ENCODE peak calls at places on chromosomes 4 and X, in nine cellular contexts. One of them, this sample, is unnamed.

GRCh38 chr4:166924456-166924855 is 309.8 kb downstream of the SPOCK3 start:
- DNase-seq in cardiac muscle cell: no peak
- DNase-seq in naive thymus-derived CD4-positive, alpha-beta T cell: no peak
- DNase-seq in body of pancreas: no peak
- DNase-seq in astrocyte: no peak
- DNase-seq in mesendoderm: no peak
- DNase-seq in SJCRH30: no peak
- DNase-seq in right atrium auricular region: no peak
- DNase-seq in tibial artery: no peak
- DNase-seq in this sample: no peak

GRCh38 chr4:139214039-139214534 is 37.1 kb upstream of the ELF2 start:
- DNase-seq in SJCRH30: peak; percentile 86
- DNase-seq in tibial artery: no peak
- DNase-seq in body of pancreas: peak; percentile 86
- DNase-seq in right atrium auricular region: no peak
- DNase-seq in cardiac muscle cell: peak; percentile 55
- DNase-seq in naive thymus-derived CD4-positive, alpha-beta T cell: no peak
- DNase-seq in astrocyte: no peak
- DNase-seq in mesendoderm: peak; percentile 83
- DNase-seq in this sample: peak; percentile 50

GRCh38 chr4:118288097-118288496 is 64.7 kb downstream of the PRSS12 start:
- DNase-seq in mesendoderm: no peak
- DNase-seq in cardiac muscle cell: no peak
- DNase-seq in astrocyte: no peak
- DNase-seq in SJCRH30: no peak
- DNase-seq in right atrium auricular region: no peak
- DNase-seq in body of pancreas: no peak
- DNase-seq in tibial artery: no peak
- DNase-seq in naive thymus-derived CD4-positive, alpha-beta T cell: no peak
- DNase-seq in this sample: no peak

GRCh38 chrX:131801066-131801465 is 222.0 kb upstream of the STK26 start:
- DNase-seq in mesendoderm: no peak
- DNase-seq in right atrium auricular region: no peak
- DNase-seq in astrocyte: no peak
- DNase-seq in tibial artery: no peak
- DNase-seq in cardiac muscle cell: no peak
- DNase-seq in SJCRH30: no peak
- DNase-seq in body of pancreas: no peak
- DNase-seq in naive thymus-derived CD4-positive, alpha-beta T cell: no peak
- DNase-seq in this sample: no peak

GRCh38 chr4:68011684-68012083 is 48.4 kb upstream of the TMPRSS11A start:
- DNase-seq in astrocyte: peak; percentile 33
- DNase-seq in body of pancreas: no peak
- DNase-seq in SJCRH30: no peak
- DNase-seq in cardiac muscle cell: no peak
- DNase-seq in tibial artery: no peak
- DNase-seq in mesendoderm: no peak
- DNase-seq in naive thymus-derived CD4-positive, alpha-beta T cell: no peak
- DNase-seq in right atrium auricular region: no peak
- DNase-seq in this sample: no peak

GRCh38 chrX:120402363-120402762 is 40.5 kb downstream of the ATP1B4 start:
- DNase-seq in tibial artery: no peak
- DNase-seq in body of pancreas: no peak
- DNase-seq in astrocyte: no peak
- DNase-seq in SJCRH30: no peak
- DNase-seq in cardiac muscle cell: no peak
- DNase-seq in mesendoderm: no peak
- DNase-seq in right atrium auricular region: no peak
- DNase-seq in naive thymus-derived CD4-positive, alpha-beta T cell: no peak
- DNase-seq in this sample: no peak

GRCh38 chr4:154911097-154911496 is 130.0 kb downstream of the RBM46 start:
- DNase-seq in tibial artery: no peak
- DNase-seq in cardiac muscle cell: peak; percentile 21
- DNase-seq in SJCRH30: no peak
- DNase-seq in astrocyte: no peak
- DNase-seq in mesendoderm: peak; percentile 50
- DNase-seq in naive thymus-derived CD4-positive, alpha-beta T cell: no peak
- DNase-seq in body of pancreas: no peak
- DNase-seq in right atrium auricular region: no peak
- DNase-seq in this sample: no peak

GRCh38 chr4:10085386-10085785 is 31.2 kb downstream of the WDR1 start:
- DNase-seq in right atrium auricular region: no peak
- DNase-seq in SJCRH30: no peak
- DNase-seq in naive thymus-derived CD4-positive, alpha-beta T cell: no peak
- DNase-seq in astrocyte: no peak
- DNase-seq in mesendoderm: no peak
- DNase-seq in body of pancreas: no peak
- DNase-seq in tibial artery: peak; percentile 62
- DNase-seq in cardiac muscle cell: no peak
- DNase-seq in this sample: peak; percentile 52

DNA sequence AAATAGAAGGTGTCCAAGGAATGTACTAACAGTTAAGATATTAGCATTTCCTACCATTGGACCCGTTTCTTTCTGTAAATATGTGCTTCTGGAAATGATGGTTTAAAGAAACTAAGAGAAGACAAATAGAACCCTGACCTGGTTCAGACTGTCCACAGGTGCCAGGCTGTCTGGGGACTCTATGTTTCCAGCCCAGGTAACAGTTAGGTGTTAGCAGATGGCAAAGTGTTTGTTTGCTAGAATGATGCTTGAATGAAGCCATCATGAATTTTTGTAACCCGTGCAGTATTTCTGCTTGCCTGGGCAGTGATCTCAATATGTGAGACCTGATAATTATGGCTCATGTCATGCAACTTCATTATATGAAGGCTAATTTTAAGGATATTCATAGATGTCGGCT is 87.5 kb downstream of the LRRC66 start:
- DNase-seq in mesendoderm: no peak
- DNase-seq in cardiac muscle cell: no peak
- DNase-seq in astrocyte: no peak
- DNase-seq in tibial artery: no peak
- DNase-seq in naive thymus-derived CD4-positive, alpha-beta T cell: no peak
- DNase-seq in SJCRH30: no peak
- DNase-seq in right atrium auricular region: no peak
- DNase-seq in body of pancreas: peak; percentile 16
- DNase-seq in this sample: no peak
- H3K27me3 ChIP-seq in mesendoderm: no peaks in the 10 kb centered on the region
- H3K27me3 ChIP-seq in cardiac muscle cell: no peaks in the 10 kb centered on the region
- H3K27me3 ChIP-seq in astrocyte: peaks cover 3% of the 10 kb centered on the region
- H3K27me3 ChIP-seq in tibial artery: no peaks in the 10 kb centered on the region
- H3K27me3 ChIP-seq in naive thymus-derived CD4-positive, alpha-beta T cell: no peaks in the 10 kb centered on the region
- H3K27me3 ChIP-seq in SJCRH30: peaks cover 4% of the 10 kb centered on the region
- H3K27me3 ChIP-seq in right atrium auricular region: no peaks in the 10 kb centered on the region
- H3K27me3 ChIP-seq in body of pancreas: no peaks in the 10 kb centered on the region
- H3K27me3 ChIP-seq in this sample: no peaks in the 10 kb centered on the region

GRCh38 chr4:183504930-183505555 is at the start of gene ING2:
- DNase-seq in astrocyte: peak; percentile 11
- DNase-seq in right atrium auricular region: no peak
- DNase-seq in naive thymus-derived CD4-positive, alpha-beta T cell: peak; percentile 27
- DNase-seq in tibial artery: no peak
- DNase-seq in cardiac muscle cell: peak; percentile 76
- DNase-seq in SJCRH30: peak; percentile 76
- DNase-seq in mesendoderm: peak; percentile 77
- DNase-seq in body of pancreas: no peak
- DNase-seq in this sample: no peak
- H3K4me3 ChIP-seq in astrocyte: peak within 1 kb of the TSS; percentile 77
- H3K4me3 ChIP-seq in right atrium auricular region: peak within 1 kb of the TSS; percentile 97
- H3K4me3 ChIP-seq in naive thymus-derived CD4-positive, alpha-beta T cell: peak within 1 kb of the TSS; percentile 90
- H3K4me3 ChIP-seq in tibial artery: peak within 1 kb of the TSS; percentile 92
- H3K4me3 ChIP-seq in cardiac muscle cell: peak within 1 kb of the TSS; percentile 71
- H3K4me3 ChIP-seq in SJCRH30: peak within 1 kb of the TSS; percentile 100
- H3K4me3 ChIP-seq in mesendoderm: peak within 1 kb of the TSS; percentile 91
- H3K4me3 ChIP-seq in body of pancreas: peak within 1 kb of the TSS; percentile 72
- H3K4me3 ChIP-seq in this sample: peak within 1 kb of the TSS; percentile 86

GRCh38 chr4:37661643-37662221 is 24.4 kb downstream of the RELL1 start:
- DNase-seq in SJCRH30: peak; percentile 95
- DNase-seq in mesendoderm: no peak
- DNase-seq in astrocyte: peak; percentile 70
- DNase-seq in naive thymus-derived CD4-positive, alpha-beta T cell: no peak
- DNase-seq in right atrium auricular region: no peak
- DNase-seq in cardiac muscle cell: no peak
- DNase-seq in body of pancreas: no peak
- DNase-seq in tibial artery: no peak
- DNase-seq in this sample: no peak

GRCh38 chr4:37664696-37665095 is 21.5 kb downstream of the RELL1 start:
- DNase-seq in astrocyte: no peak
- DNase-seq in mesendoderm: peak; percentile 82
- DNase-seq in right atrium auricular region: no peak
- DNase-seq in SJCRH30: no peak
- DNase-seq in naive thymus-derived CD4-positive, alpha-beta T cell: no peak
- DNase-seq in tibial artery: no peak
- DNase-seq in body of pancreas: no peak
- DNase-seq in cardiac muscle cell: peak; percentile 28
- DNase-seq in this sample: no peak

GRCh38 chr4:37662861-37663390 is 23.2 kb downstream of the RELL1 start:
- DNase-seq in cardiac muscle cell: peak; percentile 30
- DNase-seq in right atrium auricular region: no peak
- DNase-seq in astrocyte: peak; percentile 49
- DNase-seq in naive thymus-derived CD4-positive, alpha-beta T cell: no peak
- DNase-seq in body of pancreas: no peak
- DNase-seq in mesendoderm: no peak
- DNase-seq in SJCRH30: peak; percentile 72
- DNase-seq in tibial artery: no peak
- DNase-seq in this sample: no peak

GRCh38 chr4:37663552-37663951 is 22.6 kb downstream of the RELL1 start:
- DNase-seq in mesendoderm: no peak
- DNase-seq in right atrium auricular region: no peak
- DNase-seq in tibial artery: no peak
- DNase-seq in cardiac muscle cell: no peak
- DNase-seq in naive thymus-derived CD4-positive, alpha-beta T cell: no peak
- DNase-seq in astrocyte: no peak
- DNase-seq in SJCRH30: no peak
- DNase-seq in body of pancreas: no peak
- DNase-seq in this sample: no peak

GRCh38 chr4:37662306-37662705 is 23.9 kb downstream of the RELL1 start:
- DNase-seq in astrocyte: no peak
- DNase-seq in SJCRH30: peak; percentile 49
- DNase-seq in right atrium auricular region: no peak
- DNase-seq in tibial artery: no peak
- DNase-seq in body of pancreas: no peak
- DNase-seq in cardiac muscle cell: no peak
- DNase-seq in mesendoderm: no peak
- DNase-seq in naive thymus-derived CD4-positive, alpha-beta T cell: no peak
- DNase-seq in this sample: no peak
- H3K4me1 ChIP-seq in astrocyte: peaks cover 42% of the 10 kb centered on the region
- H3K4me1 ChIP-seq in SJCRH30: peaks cover 56% of the 10 kb centered on the region
- H3K4me1 ChIP-seq in right atrium auricular region: peaks cover 62% of the 10 kb centered on the region
- H3K4me1 ChIP-seq in tibial artery: peaks cover 64% of the 10 kb centered on the region
- H3K4me1 ChIP-seq in body of pancreas: peaks cover 38% of the 10 kb centered on the region
- H3K4me1 ChIP-seq in cardiac muscle cell: peaks cover 45% of the 10 kb centered on the region
- H3K4me1 ChIP-seq in mesendoderm: peaks cover 23% of the 10 kb centered on the region
- H3K4me1 ChIP-seq in naive thymus-derived CD4-positive, alpha-beta T cell: peaks cover 17% of the 10 kb centered on the region
- H3K4me1 ChIP-seq in this sample: peaks cover 8% of the 10 kb centered on the region

DNA sequence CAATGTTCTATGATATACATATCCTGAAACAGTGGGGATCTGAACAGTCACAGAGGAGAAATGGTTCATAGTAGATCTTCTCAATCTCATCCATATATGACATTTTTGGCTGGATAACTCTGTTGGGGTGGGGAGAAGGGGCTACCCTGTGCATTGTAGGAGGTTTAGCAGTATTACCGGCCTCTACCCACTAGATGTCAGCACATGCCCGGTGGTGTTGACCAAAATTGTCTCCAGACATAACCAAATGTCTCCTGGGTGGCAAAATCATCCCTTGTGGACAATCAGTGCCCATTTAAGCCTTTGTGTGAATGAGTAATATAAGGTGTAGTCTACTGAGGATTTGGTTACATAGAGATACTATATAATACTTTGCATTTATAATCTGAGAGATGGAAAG is 89.9 kb downstream of the PLS3 start:
- DNase-seq in naive thymus-derived CD4-positive, alpha-beta T cell: no peak
- DNase-seq in tibial artery: no peak
- DNase-seq in cardiac muscle cell: peak; percentile 53
- DNase-seq in astrocyte: peak; percentile 23
- DNase-seq in body of pancreas: peak; percentile 3
- DNase-seq in right atrium auricular region: no peak
- DNase-seq in SJCRH30: peak; percentile 82
- DNase-seq in mesendoderm: peak; percentile 67
- DNase-seq in this sample: no peak
- H3K27me3 ChIP-seq in naive thymus-derived CD4-positive, alpha-beta T cell: no peaks in the 10 kb centered on the region
- H3K27me3 ChIP-seq in tibial artery: no peaks in the 10 kb centered on the region
- H3K27me3 ChIP-seq in cardiac muscle cell: no peaks in the 10 kb centered on the region
- H3K27me3 ChIP-seq in astrocyte: no peaks in the 10 kb centered on the region
- H3K27me3 ChIP-seq in body of pancreas: no peaks in the 10 kb centered on the region
- H3K27me3 ChIP-seq in right atrium auricular region: no peaks in the 10 kb centered on the region
- H3K27me3 ChIP-seq in SJCRH30: no peaks in the 10 kb centered on the region
- H3K27me3 ChIP-seq in mesendoderm: no peaks in the 10 kb centered on the region
- H3K27me3 ChIP-seq in this sample: no peaks in the 10 kb centered on the region

DNA sequence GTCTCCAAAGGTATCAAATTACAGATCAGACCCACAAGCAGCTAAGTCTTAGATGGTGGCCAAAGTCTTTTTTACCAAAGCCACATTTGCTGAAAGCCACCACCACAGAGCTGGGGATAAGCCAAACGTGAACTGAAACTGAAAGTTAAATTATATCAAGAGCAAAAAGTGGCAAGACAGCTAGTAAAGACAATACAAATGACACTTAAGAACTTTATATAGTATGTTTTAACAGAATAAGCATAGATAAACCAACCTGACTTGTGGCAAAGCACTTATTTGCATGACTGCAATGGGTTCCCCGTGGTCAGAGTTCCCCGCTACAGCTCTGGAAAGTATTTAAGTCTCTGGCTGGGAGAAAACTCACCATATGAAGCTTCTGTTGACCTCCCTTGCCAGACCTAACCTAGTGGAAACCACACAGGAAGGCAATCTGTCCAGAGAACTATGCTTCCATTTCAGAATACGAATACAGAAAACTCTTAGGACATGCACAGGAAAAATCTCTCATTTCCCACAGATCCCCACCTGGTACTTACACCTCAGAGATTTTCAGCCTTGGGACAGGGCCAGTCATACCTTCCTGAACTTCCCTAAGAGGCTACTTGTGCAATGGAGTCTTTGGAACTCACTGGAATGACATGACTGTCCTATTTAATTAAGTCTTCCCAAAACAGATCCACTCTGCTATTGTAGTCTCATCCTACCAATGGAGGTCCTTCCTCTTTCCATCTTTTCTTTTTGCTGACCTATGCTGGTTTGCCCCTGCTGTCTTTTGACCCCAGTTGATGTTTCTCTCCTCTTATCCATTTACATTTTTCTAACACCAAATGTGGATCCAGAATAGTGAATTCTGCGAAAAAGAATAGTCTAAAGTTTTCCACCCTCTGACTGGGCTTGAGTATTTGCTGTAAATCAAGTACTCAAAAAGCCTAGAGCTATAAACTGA is 225.1 kb downstream of the NR3C2 start:
- DNase-seq in SJCRH30: no peak
- DNase-seq in astrocyte: peak; percentile 23
- DNase-seq in cardiac muscle cell: no peak
- DNase-seq in right atrium auricular region: no peak
- DNase-seq in naive thymus-derived CD4-positive, alpha-beta T cell: no peak
- DNase-seq in tibial artery: no peak
- DNase-seq in mesendoderm: no peak
- DNase-seq in body of pancreas: peak; percentile 37
- DNase-seq in this sample: no peak
- H3K4me3 ChIP-seq in SJCRH30: no peak overlapping the region
- H3K4me3 ChIP-seq in astrocyte: no peak overlapping the region
- H3K4me3 ChIP-seq in cardiac muscle cell: no peak overlapping the region
- H3K4me3 ChIP-seq in right atrium auricular region: peak overlapping the region; percentile 24
- H3K4me3 ChIP-seq in naive thymus-derived CD4-positive, alpha-beta T cell: peak overlapping the region; percentile 43
- H3K4me3 ChIP-seq in tibial artery: peak overlapping the region; percentile 22
- H3K4me3 ChIP-seq in mesendoderm: no peak overlapping the region
- H3K4me3 ChIP-seq in body of pancreas: no peak overlapping the region
- H3K4me3 ChIP-seq in this sample: no peak overlapping the region